ENCODE peak calls at places on chromosomes 2 and 18, in eight cellular contexts. T, K, M, Z, F, R, V and L are unnamed samples. For H3K4me1, the result is how much of the 10 kb centered on the place peaks cover.

GRCh38 chr2:199336546-199336945 is 121.2 kb downstream of the SATB2 start:
- DNase-seq in V (no peak), Z (no peak), K (no peak), M (no peak), F (no peak), T (no peak), R (no peak), L (no peak)

GRCh38 chr18:23133860-23134779 is 1.2 kb upstream of the CABLES1 start:
- DNase-seq in Z (no peak), F (peak), R (peak), T (peak), M (no peak), K (no peak), V (peak), L (peak)

GRCh38 chr18:58769321-58769720 is 95.4 kb upstream of the ZNF532 start:
- DNase-seq in K (no peak), Z (peak), T (no peak), V (no peak), M (no peak), F (no peak), R (no peak), L (peak)

GRCh38 chr18:21740474-21740723 is 193 bp upstream of the MIB1 start:
- DNase-seq in T (peak), R (no peak), M (peak), Z (peak), K (no peak), F (peak), V (peak), L (peak)

GRCh38 chr2:166197446-166197845 is 69.6 kb upstream of the SCN1A start:
- DNase-seq in R (no peak), F (no peak), T (peak), M (no peak), K (no peak), Z (no peak), V (no peak), L (no peak)

GRCh38 chr18:59821983-59822382 is 77.8 kb upstream of the PMAIP1 start:
- DNase-seq in F (no peak), V (no peak), T (no peak), M (no peak), Z (no peak), K (no peak), R (no peak), L (no peak)

GRCh38 chr2:60641866-60642788 is 88.7 kb upstream of the BCL11A start:
- DNase-seq in T (peak), Z (no peak), M (no peak), K (peak), V (peak), R (peak), F (peak), L (peak)

GRCh38 chr2:67503066-67503795 is 106.1 kb downstream of the ETAA1 start:
- DNase-seq in R (no peak), K (no peak), V (no peak), T (no peak), F (peak), Z (no peak), M (no peak), L (no peak)

GRCh38 chr2:71064754-71065621 is 3.5 kb upstream of the NAGK start:
- DNase-seq in M (no peak), F (no peak), T (no peak), K (no peak), Z (no peak), V (peak), R (no peak), L (peak)

GRCh38 chr2:46804794-46805193 is 110.8 kb downstream of the MCFD2 start:
- DNase-seq in F (no peak), Z (no peak), V (no peak), R (no peak), T (no peak), M (peak), K (no peak), L (no peak)

GRCh38 chr18:49835405-49835804 is 22.1 kb upstream of the ACAA2 start:
- DNase-seq in V (no peak), Z (no peak), R (no peak), F (no peak), K (no peak), T (peak), M (no peak), L (no peak)

GRCh38 chr18:79987566-79987965 is 797 bp downstream of the TXNL4A start:
- DNase-seq in T (no peak), V (no peak), Z (no peak), M (no peak), R (no peak), F (no peak), K (no peak), L (no peak)

GRCh38 chr2:44495035-44495434 is 133.3 kb downstream of the CAMKMT start:
- DNase-seq in R (no peak), Z (no peak), T (no peak), M (no peak), K (no peak), V (no peak), F (no peak), L (no peak)

GRCh38 chr18:12657849-12658829 is at the start of gene SPIRE1:
- DNase-seq in T (peak), K (peak), M (peak), F (peak), Z (peak), V (peak), R (peak), L (peak)

GRCh38 chr2:168243061-168243460 is 4.3 kb downstream of the STK39 start:
- DNase-seq in T (no peak), V (no peak), F (no peak), K (no peak), M (no peak), Z (no peak), R (no peak), L (no peak)

GRCh38 chr2:168241746-168242145 is 5.6 kb downstream of the STK39 start:
- DNase-seq in Z (no peak), R (no peak), T (no peak), F (no peak), V (no peak), K (no peak), M (no peak), L (no peak)

GRCh38 chr2:168239281-168239680 is 8.1 kb downstream of the STK39 start:
- DNase-seq in K (no peak), T (no peak), F (no peak), V (no peak), M (no peak), R (no peak), Z (no peak), L (no peak)

GRCh38 chr2:168244318-168244717 is 3.1 kb downstream of the STK39 start:
- DNase-seq in R (peak), K (no peak), F (no peak), T (peak), V (no peak), Z (no peak), M (no peak), L (peak)

DNA sequence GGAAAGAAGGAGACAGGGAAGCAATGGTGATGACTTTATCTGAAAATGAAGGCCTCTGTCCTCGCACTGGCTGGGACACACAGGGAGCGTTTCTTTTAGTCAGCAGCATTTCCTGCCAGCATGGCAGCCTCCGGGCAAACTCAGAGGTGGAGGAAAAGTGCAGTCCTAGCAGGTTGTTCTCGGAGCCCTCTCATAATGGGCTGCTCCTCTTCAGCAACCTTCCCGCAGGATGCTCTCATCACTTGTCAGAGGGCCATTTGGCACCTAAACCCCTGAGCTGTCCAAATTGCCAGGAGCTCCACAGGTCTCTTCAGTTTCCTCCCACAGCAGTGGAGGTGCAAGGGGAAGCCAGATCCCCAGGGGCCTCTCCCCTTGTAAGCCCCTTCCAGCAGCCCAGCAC is 6.2 kb downstream of the STK39 start:
- DNase-seq in M (no peak), R (no peak), Z (no peak), T (no peak), F (no peak), V (no peak), K (no peak), L (no peak)
- TF ChIP-seq POLR2A in M (no peak), R (no peak), Z (no peak), T (no peak), F (no peak), V (no peak), K (no peak), L (no peak)

GRCh38 chr2:217930783-217931563 is 71.8 kb downstream of the TNS1 start:
- DNase-seq in K (no peak), V (no peak), F (no peak), M (no peak), Z (no peak), R (no peak), T (no peak), L (no peak)
- H3K4me1 ChIP-seq in K (under half), V (under half), F (half or more), M (half or more), Z (half or more), R (half or more), T (half or more), L (half or more)

GRCh38 chr18:6724331-6724730 is 5.2 kb upstream of the ARHGAP28 start:
- DNase-seq in F (no peak), K (no peak), M (no peak), R (no peak), V (no peak), Z (no peak), T (no peak), L (no peak)

GRCh38 chr18:6718255-6718654 is 11.3 kb upstream of the ARHGAP28 start:
- DNase-seq in Z (no peak), V (no peak), R (no peak), K (no peak), M (no peak), T (no peak), F (no peak), L (no peak)

GRCh38 chr18:6719098-6719913 is 10.2 kb upstream of the ARHGAP28 start:
- DNase-seq in Z (no peak), F (no peak), M (no peak), V (no peak), T (no peak), R (no peak), K (no peak), L (no peak)

GRCh38 chr18:6722680-6723079 is 6.8 kb upstream of the ARHGAP28 start:
- DNase-seq in T (no peak), F (no peak), R (no peak), Z (no peak), V (no peak), M (no peak), K (no peak), L (no peak)

DNA sequence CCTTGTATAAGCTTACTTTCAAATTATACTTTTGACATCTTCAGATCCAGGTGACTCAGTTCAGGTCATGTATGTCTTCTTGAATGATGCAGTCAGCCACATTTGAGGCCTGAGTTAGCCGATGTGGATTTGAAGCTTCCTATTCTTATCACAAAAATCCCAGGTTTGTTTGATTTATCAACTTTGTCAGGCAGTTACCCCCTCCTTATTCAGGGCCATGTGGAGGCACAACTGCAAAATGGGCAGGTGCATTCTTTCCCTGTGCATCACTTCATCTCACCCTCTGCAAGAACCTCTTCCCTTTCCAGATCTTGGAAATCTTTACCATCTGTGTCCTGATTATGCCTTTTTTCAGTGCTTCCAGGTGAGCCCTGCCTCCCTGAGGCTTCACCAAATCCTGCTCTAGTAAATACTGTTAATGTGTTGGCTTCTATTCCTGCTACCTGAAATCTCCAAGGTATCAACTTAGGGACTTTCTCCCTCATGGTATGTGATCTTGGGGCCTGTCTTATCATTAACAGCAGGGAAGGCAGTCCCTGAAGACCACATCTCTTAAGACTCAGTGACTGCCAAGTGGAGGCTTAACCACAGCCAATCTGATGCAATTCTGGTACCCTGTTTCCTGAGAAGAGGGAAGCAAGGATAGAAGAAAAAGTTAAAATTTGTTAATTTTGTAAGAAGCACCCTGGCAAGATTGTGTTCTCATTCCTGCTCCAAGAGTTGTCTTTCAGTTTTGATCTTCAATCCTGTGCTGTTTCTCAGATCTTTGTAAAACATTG is 9.4 kb upstream of the ARHGAP28 start:
- DNase-seq in T (no peak), F (no peak), K (no peak), R (no peak), V (no peak), M (no peak), Z (no peak), L (no peak)
- TF ChIP-seq EP300 in T (no peak), F (no peak), K (no peak), R (no peak), V (no peak), M (no peak), Z (no peak), L (no peak)

GRCh38 chr2:99180755-99181647 is at the start of the genes MITD1 and MRPL30:
- DNase-seq in F (peak), V (peak), R (peak), Z (peak), K (peak), M (peak), T (peak), L (peak)
- TF ChIP-seq POLR2A in F (peak), V (peak), R (no peak), Z (peak), K (peak), M (peak), T (peak), L (peak)